ENCODE peak calls at places on chromosomes 11 and 22, in seven cellular contexts. B, L, W, O, S, T and P are unnamed samples.

GRCh38 chr11:22432331-22433065 is 94.3 kb downstream of the SLC17A6 start:
- DNase-seq in B (peak; percentile 32), L (peak; percentile 58), W (no peak), O (no peak), S (no peak), T (peak; percentile 82), P (no peak)

GRCh38 chr11:2752204-2752772 is 52.5 kb upstream of the KCNQ1OT1 start:
- DNase-seq in B (no peak), L (peak; percentile 41), W (no peak), O (no peak), S (no peak), T (no peak), P (no peak)

GRCh38 chr11:31295308-31295707 is 74.2 kb downstream of the DCDC1 start:
- DNase-seq in B (no peak), L (no peak), W (no peak), O (no peak), S (no peak), T (no peak), P (no peak)

GRCh38 chr11:57434640-57435546 is 8.0 kb upstream of the SLC43A3 start:
- DNase-seq in B (no peak), L (peak; percentile 80), W (no peak), O (no peak), S (peak; percentile 92), T (no peak), P (no peak)

GRCh38 chr11:76493626-76494539 is 49.1 kb downstream of the EMSY start:
- DNase-seq in B (no peak), L (no peak), W (no peak), O (no peak), S (no peak), T (no peak), P (no peak)

GRCh38 chr11:111059726-111060125 is 185.8 kb upstream of the POU2AF2 start:
- DNase-seq in B (no peak), L (peak; percentile 23), W (no peak), O (no peak), S (no peak), T (no peak), P (no peak)

GRCh38 chr11:69939551-69940245 is 120.5 kb upstream of the FGF3 start:
- DNase-seq in B (no peak), L (peak; percentile 8), W (no peak), O (no peak), S (no peak), T (peak; percentile 36), P (no peak)

GRCh38 chr11:69220581-69221051 is 64.9 kb downstream of the SMIM38 start:
- DNase-seq in B (no peak), L (no peak), W (peak; percentile 27), O (peak; percentile 21), S (no peak), T (no peak), P (no peak)

GRCh38 chr11:76629133-76629852 is 41.3 kb downstream of the LRRC32 start:
- DNase-seq in B (no peak), L (peak; percentile 14), W (no peak), O (no peak), S (no peak), T (peak; percentile 94), P (no peak)

GRCh38 chr11:65785329-65786007 is 1.4 kb upstream of the OVOL1 start:
- DNase-seq in B (no peak), L (no peak), W (no peak), O (no peak), S (no peak), T (no peak), P (no peak)

GRCh38 chr22:23123804-23124254 is 18.0 kb downstream of the RSPH14 start:
- DNase-seq in B (no peak), L (no peak), W (no peak), O (no peak), S (no peak), T (no peak), P (no peak)

GRCh38 chr11:71135112-71135511 is 117.3 kb downstream of the SHANK2 start:
- DNase-seq in B (no peak), L (no peak), W (no peak), O (no peak), S (no peak), T (no peak), P (no peak)

GRCh38 chr11:61834278-61835004 is 6.3 kb downstream of the FADS2 start:
- DNase-seq in B (no peak), L (peak; percentile 76), W (peak; percentile 45), O (peak; percentile 43), S (no peak), T (peak; percentile 88), P (no peak)

GRCh38 chr22:27614291-27615007 is 187.1 kb downstream of the MN1 start:
- DNase-seq in B (no peak), L (no peak), W (no peak), O (no peak), S (no peak), T (no peak), P (no peak)

GRCh38 chr11:113693030-113693429 is 13.1 kb downstream of the TMPRSS5 start:
- DNase-seq in B (no peak), L (no peak), W (no peak), O (no peak), S (no peak), T (no peak), P (no peak)

GRCh38 chr11:113695207-113695606 is 10.9 kb downstream of the TMPRSS5 start:
- DNase-seq in B (no peak), L (no peak), W (no peak), O (no peak), S (no peak), T (no peak), P (no peak)

GRCh38 chr11:113689711-113690618 is 16.1 kb downstream of the TMPRSS5 start:
- DNase-seq in B (no peak), L (no peak), W (no peak), O (no peak), S (no peak), T (no peak), P (no peak)

GRCh38 chr11:113694390-113694789 is 11.7 kb downstream of the TMPRSS5 start:
- DNase-seq in B (no peak), L (no peak), W (no peak), O (no peak), S (no peak), T (no peak), P (no peak)

DNA sequence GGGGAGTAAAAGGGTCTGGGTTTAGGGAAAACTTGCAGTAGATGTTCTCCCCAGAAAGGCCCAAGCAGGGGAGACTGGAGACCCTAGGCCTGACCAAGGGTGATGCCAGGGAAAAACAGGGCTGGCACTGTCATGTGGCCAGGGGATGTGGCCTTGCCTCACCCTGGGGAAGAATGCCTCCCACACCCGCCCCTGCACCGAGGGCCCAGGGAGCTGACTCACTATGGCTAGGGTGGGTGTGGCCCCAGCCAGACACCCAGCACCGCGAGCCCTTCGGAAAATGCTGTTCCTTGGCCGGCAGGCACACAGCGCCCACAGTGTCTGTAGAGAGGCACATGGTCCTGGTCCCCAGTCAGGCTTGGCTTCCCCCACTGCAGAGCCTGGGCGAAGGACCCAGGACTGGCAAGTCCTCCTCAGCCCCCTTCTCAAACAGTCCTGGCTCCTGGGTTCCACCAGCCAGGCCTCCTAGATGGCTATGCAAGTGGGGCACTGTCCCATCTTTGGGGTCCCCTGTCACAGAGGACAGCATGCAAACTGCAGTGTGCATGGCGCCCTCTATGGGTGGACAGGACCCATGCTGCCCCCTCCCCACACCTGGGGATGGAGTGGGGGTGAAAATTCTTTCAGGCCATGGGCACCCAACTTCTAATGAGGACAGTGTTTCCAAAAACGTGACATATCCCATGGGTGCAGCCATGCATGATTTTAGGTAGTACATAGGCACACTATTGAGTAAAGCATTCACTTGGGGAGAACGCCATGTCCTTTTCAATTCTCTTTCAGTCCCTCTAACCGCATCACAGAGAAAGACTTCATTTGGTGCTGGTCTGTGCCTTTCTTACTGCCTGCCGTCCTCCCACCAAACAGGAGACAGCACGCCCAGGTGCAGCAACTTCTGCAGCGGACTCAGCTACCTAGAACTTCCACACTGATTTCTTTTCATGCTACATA is 15.2 kb downstream of the TMPRSS5 start:
- DNase-seq in B (peak; percentile 76), L (peak; percentile 73), W (no peak), O (no peak), S (no peak), T (no peak), P (peak; percentile 41)
- TF ChIP-seq CTCF in B (peak; percentile 91), L (peak; percentile 42), W (peak; percentile 29), O (no peak), S (peak; percentile 18), T (peak; percentile 18), P (peak; percentile 45)

DNA sequence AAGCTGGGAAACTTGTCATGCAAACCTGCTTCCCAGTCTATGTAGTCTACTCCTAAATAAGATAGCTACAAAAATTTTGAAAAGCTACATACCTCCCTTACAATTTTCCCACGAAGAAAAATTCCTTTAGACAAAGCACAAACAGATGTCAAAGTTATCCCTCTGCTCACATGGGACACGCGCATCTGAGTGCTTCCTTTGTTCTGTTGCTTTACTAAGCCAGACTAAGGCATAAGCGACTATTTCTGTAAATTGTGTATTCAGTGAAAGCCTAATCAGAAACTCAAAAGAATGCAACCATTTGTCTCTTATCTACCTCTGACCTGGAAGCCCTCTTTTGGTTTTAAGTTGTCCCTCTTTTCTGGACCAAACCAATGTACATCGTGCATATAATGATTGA is 583.7 kb upstream of the B3GAT1 start:
- DNase-seq in B (peak; percentile 40), L (no peak), W (no peak), O (no peak), S (no peak), T (no peak), P (no peak)
- TF ChIP-seq CTCF in B (no peak), L (no peak), W (no peak), O (no peak), S (no peak), T (no peak), P (no peak)

GRCh38 chr11:77806415-77806814 is 14.1 kb downstream of the RSF1 start:
- DNase-seq in B (no peak), L (no peak), W (no peak), O (no peak), S (no peak), T (no peak), P (no peak)

GRCh38 chr11:77799338-77799737 is 21.2 kb downstream of the RSF1 start:
- DNase-seq in B (no peak), L (no peak), W (no peak), O (no peak), S (no peak), T (no peak), P (no peak)

GRCh38 chr11:77801477-77801876 is 19.0 kb downstream of the RSF1 start:
- DNase-seq in B (no peak), L (no peak), W (no peak), O (no peak), S (no peak), T (no peak), P (no peak)

DNA sequence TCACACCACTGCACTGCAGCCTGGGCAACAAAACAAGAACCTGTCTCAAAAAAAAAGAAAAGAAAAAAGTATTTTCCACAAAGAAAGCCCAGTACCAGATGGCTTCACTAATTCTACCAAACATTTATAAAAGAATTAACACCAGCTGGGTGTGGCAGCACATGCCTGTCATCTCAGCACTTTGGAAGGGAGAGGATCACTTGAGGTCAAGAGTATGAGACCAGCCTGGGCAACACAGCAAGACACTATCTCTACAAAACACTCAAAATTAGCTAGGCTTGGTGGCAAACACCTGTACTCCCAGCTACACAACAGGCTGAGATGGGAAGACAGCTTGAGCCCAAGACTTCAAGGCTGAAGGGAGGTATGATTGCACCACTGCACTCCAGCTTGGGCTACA is 20.1 kb downstream of the RSF1 start:
- DNase-seq in B (no peak), L (no peak), W (no peak), O (no peak), S (no peak), T (no peak), P (no peak)
- TF ChIP-seq CTCF in B (no peak), L (no peak), W (no peak), O (no peak), S (no peak), T (no peak), P (no peak)

GRCh38 chr22:50236731-50237409 is 8.0 kb downstream of the TUBGCP6 start:
- DNase-seq in B (peak; percentile 31), L (peak; percentile 27), W (no peak), O (no peak), S (no peak), T (no peak), P (no peak)
- TF ChIP-seq CTCF in B (peak; percentile 53), L (peak; percentile 57), W (peak; percentile 74), O (no peak), S (peak; percentile 31), T (peak; percentile 45), P (peak; percentile 40)